ENCODE peak calls at places on chromosomes 12 and 14, in ten cellular contexts. Y is K562, W is IMR-90, J is fibroblast of lung, D is H9, Q is OCI-LY7, M is GM23338, Z is GM23248, A is PC-3, B is PC-9. I is an unnamed sample.

GRCh38 chr14:96754845-96755184 is 42.4 kb upstream of the VRK1 start:
- DNase-seq in M (peak; percentile 46), Z (no peak), D (peak; percentile 63), Y (no peak), J (no peak), B (no peak), A (no peak), Q (no peak), W (no peak), I (peak; percentile 81)

GRCh38 chr12:34398706-34399630 is 376.7 kb downstream of the ALG10 start:
- DNase-seq in Z (no peak), J (no peak), A (no peak), W (no peak), Y (peak; percentile 2), B (no peak), D (peak; percentile 15), Q (no peak), M (no peak), I (no peak)

GRCh38 chr14:48788771-48789170 is 797.4 kb downstream of the RPS29 start:
- DNase-seq in Z (no peak), D (no peak), B (no peak), Q (no peak), W (no peak), M (no peak), Y (no peak), J (no peak), A (no peak), I (no peak)

GRCh38 chr12:124463341-124463861 is 104.0 kb downstream of the NCOR2 start:
- DNase-seq in Y (no peak), J (no peak), Q (no peak), M (no peak), B (no peak), A (no peak), W (no peak), Z (no peak), D (no peak), I (peak; percentile 90)

GRCh38 chr12:45893240-45893639 is 97.1 kb downstream of the SCAF11 start:
- DNase-seq in W (peak; percentile 16), Z (peak; percentile 38), B (no peak), J (peak; percentile 13), Q (no peak), D (peak; percentile 53), A (peak; percentile 27), M (peak; percentile 79), Y (peak; percentile 20), I (peak; percentile 73)

GRCh38 chr12:101230547-101230946 is 20.5 kb upstream of the SLC5A8 start:
- DNase-seq in Y (no peak), Q (no peak), A (peak; percentile 72), M (peak; percentile 11), Z (peak; percentile 97), D (no peak), J (peak; percentile 35), W (peak; percentile 65), B (no peak), I (no peak)

GRCh38 chr14:58992935-58993334 is 195.5 kb upstream of the DAAM1 start:
- DNase-seq in D (no peak), J (no peak), Y (no peak), A (no peak), M (no peak), W (no peak), Z (no peak), B (no peak), Q (no peak), I (no peak)

GRCh38 chr12:40107803-40108620 is 2.1 kb upstream of the SLC2A13 start:
- DNase-seq in Z (no peak), Q (no peak), D (no peak), M (no peak), B (no peak), J (no peak), A (no peak), W (no peak), Y (no peak), I (no peak)

GRCh38 chr12:7555752-7556151 is 52.2 kb upstream of the CD163 start:
- DNase-seq in Q (no peak), W (peak; percentile 73), Y (no peak), A (peak; percentile 4), Z (peak; percentile 86), J (peak; percentile 81), B (peak; percentile 52), D (no peak), M (peak; percentile 7), I (no peak)

DNA sequence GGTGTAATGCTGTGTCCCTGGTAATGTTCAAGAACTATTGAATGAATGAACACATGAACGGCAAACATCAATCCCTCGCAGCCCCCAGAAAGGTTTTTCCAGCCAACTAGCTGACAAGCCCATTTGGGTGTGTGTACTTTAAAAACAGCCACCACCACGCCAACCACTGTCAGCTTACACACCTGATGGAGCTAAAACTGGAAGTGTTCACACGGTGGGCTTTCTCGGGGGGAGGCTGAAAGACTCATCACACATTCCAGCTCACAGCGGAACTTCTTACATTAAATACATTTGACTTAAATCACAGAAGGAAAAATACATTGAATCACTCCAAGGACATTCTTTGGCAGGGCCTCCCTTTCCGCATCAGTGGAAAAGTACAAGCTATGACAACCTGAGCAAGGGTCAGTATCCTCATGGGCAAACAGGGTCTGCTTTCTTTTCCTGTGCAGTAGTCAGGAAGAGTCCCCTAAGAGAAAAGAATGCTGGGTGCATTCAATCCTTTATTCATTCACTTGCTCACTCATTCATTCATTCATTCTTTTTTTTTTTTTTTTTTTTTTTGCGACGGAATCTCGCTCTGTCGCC is 31.0 kb upstream of the TC2N start:
- DNase-seq in W (no peak), M (no peak), Z (peak; percentile 15), J (peak; percentile 25), B (no peak), A (no peak), D (no peak), Y (no peak), Q (no peak), I (no peak)
- H3K4me2 ChIP-seq in W (no peak overlapping the region), M (no peak overlapping the region), Z (no peak overlapping the region), J (no peak overlapping the region), B (no peak overlapping the region), A (no peak overlapping the region), D (no peak overlapping the region), Y (no peak overlapping the region), Q (no peak overlapping the region), I (no peak overlapping the region)

GRCh38 chr14:81402123-81402495 is 2.0 kb upstream of the STON2 start:
- DNase-seq in B (peak; percentile 42), J (peak; percentile 26), A (peak; percentile 62), M (no peak), Y (peak; percentile 46), Z (peak; percentile 66), W (no peak), D (no peak), Q (no peak), I (no peak)
- H3K4me2 ChIP-seq in B (peak overlapping the region; percentile 78), J (peak overlapping the region; percentile 60), A (peak overlapping the region; percentile 84), M (no peak overlapping the region), Y (peak overlapping the region; percentile 69), Z (peak overlapping the region; percentile 64), W (no peak overlapping the region), D (no peak overlapping the region), Q (no peak overlapping the region), I (no peak overlapping the region)

GRCh38 chr12:51008329-51008728 is 17.9 kb downstream of the SLC11A2 start:
- DNase-seq in D (no peak), A (no peak), B (no peak), M (no peak), Q (no peak), J (no peak), Z (no peak), W (no peak), Y (no peak), I (no peak)

GRCh38 chr12:51009038-51009437 is 17.1 kb downstream of the SLC11A2 start:
- DNase-seq in Q (no peak), Y (no peak), Z (no peak), M (no peak), W (no peak), D (no peak), B (no peak), J (no peak), A (no peak), I (no peak)

GRCh38 chr12:51004504-51004903 is 21.7 kb downstream of the SLC11A2 start:
- DNase-seq in W (no peak), A (no peak), J (no peak), Y (no peak), D (no peak), Q (no peak), Z (no peak), B (no peak), M (peak; percentile 32), I (no peak)

GRCh38 chr12:51001799-51002198 is 24.4 kb downstream of the SLC11A2 start:
- DNase-seq in A (no peak), Y (no peak), B (no peak), J (no peak), Z (no peak), W (no peak), D (no peak), M (no peak), Q (no peak), I (no peak)

GRCh38 chr12:51005671-51006070 is 20.5 kb downstream of the SLC11A2 start:
- DNase-seq in A (peak; percentile 88), Q (no peak), M (peak; percentile 83), Y (no peak), J (no peak), D (peak; percentile 50), Z (no peak), B (peak; percentile 90), W (no peak), I (no peak)
- H3K4me2 ChIP-seq in A (peak overlapping the region; percentile 39), Q (no peak overlapping the region), M (peak overlapping the region; percentile 35), Y (no peak overlapping the region), J (no peak overlapping the region), D (no peak overlapping the region), Z (no peak overlapping the region), B (peak overlapping the region; percentile 55), W (no peak overlapping the region), I (no peak overlapping the region)

GRCh38 chr14:51663783-51664326 is 12.1 kb downstream of the FRMD6 start:
- DNase-seq in M (no peak), Z (no peak), D (no peak), A (no peak), Q (no peak), J (no peak), Y (no peak), W (no peak), B (no peak), I (no peak)

GRCh38 chr14:51668870-51669269 is 17.2 kb downstream of the FRMD6 start:
- DNase-seq in A (no peak), Z (peak; percentile 32), D (no peak), W (no peak), J (no peak), M (no peak), Q (no peak), B (no peak), Y (no peak), I (no peak)

GRCh38 chr14:51666070-51666469 is 14.4 kb downstream of the FRMD6 start:
- DNase-seq in W (no peak), Y (no peak), Z (no peak), M (no peak), A (no peak), B (no peak), D (no peak), J (no peak), Q (no peak), I (no peak)

GRCh38 chr14:51661504-51661903 is 9.8 kb downstream of the FRMD6 start:
- DNase-seq in J (no peak), Q (no peak), Z (peak; percentile 79), B (no peak), D (no peak), W (peak; percentile 49), Y (no peak), A (no peak), M (no peak), I (no peak)

DNA sequence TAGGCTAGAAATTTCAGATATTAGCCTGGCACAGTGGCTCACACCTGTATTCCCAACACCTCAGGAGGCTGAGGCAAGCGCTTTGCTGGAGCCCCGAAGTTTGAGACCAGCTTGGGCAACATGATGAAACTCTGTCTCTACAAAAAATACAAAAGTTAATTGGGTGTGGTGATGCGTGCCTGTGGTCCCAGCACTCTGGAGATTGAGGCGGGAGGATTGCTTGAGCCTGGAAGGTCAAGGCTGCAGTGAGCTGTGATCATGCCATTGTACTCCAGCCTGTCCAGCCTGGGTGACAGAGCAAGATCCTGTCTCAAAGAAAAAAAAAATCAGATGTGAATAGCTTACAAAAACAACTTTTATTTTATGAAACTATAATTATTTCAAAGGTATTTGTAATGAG is 15.1 kb downstream of the FRMD6 start:
- DNase-seq in Q (no peak), A (no peak), Y (no peak), W (no peak), M (no peak), D (no peak), B (no peak), J (no peak), Z (no peak), I (no peak)
- H3K4me2 ChIP-seq in Q (no peak overlapping the region), A (no peak overlapping the region), Y (no peak overlapping the region), W (no peak overlapping the region), M (no peak overlapping the region), D (no peak overlapping the region), B (no peak overlapping the region), J (no peak overlapping the region), Z (peak overlapping the region; percentile 48), I (no peak overlapping the region)